ENCODE peak calls at places on chromosomes 3 and 15, in four cellular contexts. Q is HuH-7.5, J is AG08396, D is HT1080. M is an unnamed sample.
A peak's percentile ranks its signal among the peaks of the same experiment; 100 is the strongest.

GRCh38 chr3:132788299-132788698 is 66.1 kb upstream of the NPHP3 start:
- DNase-seq in D (peak; percentile 36), Q (no peak), J (peak; percentile 34), M (no peak)

GRCh38 chr15:67807141-67807540 is 18.2 kb upstream of the SKOR1 start:
- DNase-seq in Q (no peak), D (no peak), J (no peak), M (no peak)

GRCh38 chr3:73383470-73384049 is 241.2 kb downstream of the PDZRN3 start:
- DNase-seq in D (no peak), J (no peak), Q (no peak), M (no peak)

GRCh38 chr3:30681276-30682211 is 75.1 kb downstream of the TGFBR2 start:
- DNase-seq in D (peak; percentile 98), J (no peak), Q (no peak), M (peak; percentile 39)

GRCh38 chr15:101207867-101208288 is 44.0 kb downstream of the CHSY1 start:
- DNase-seq in D (peak; percentile 84), J (no peak), Q (no peak), M (no peak)

GRCh38 chr3:135020181-135020580 is 225.1 kb downstream of the EPHB1 start:
- DNase-seq in D (no peak), J (no peak), Q (no peak), M (no peak)

GRCh38 chr3:80770106-80771079 is 991.1 kb downstream of the GBE1 start:
- DNase-seq in Q (no peak), D (peak; percentile 65), J (no peak), M (no peak)

GRCh38 chr3:160141485-160142185 is 83.6 kb upstream of the C3orf80 start:
- DNase-seq in Q (no peak), D (no peak), J (no peak), M (no peak)

GRCh38 chr15:76108021-76108723 is 48.4 kb downstream of the TMEM266 start:
- DNase-seq in J (no peak), Q (no peak), D (no peak), M (peak; percentile 39)

GRCh38 chr3:47647550-47647949 is 68.9 kb upstream of the CSPG5 start:
- DNase-seq in D (no peak), J (no peak), Q (no peak), M (no peak)

GRCh38 chr3:144363856-144364255 is 392.2 kb downstream of the DIPK2A start:
- DNase-seq in J (no peak), D (peak; percentile 52), Q (no peak), M (no peak)

GRCh38 chr15:57972801-57973311 is 92.7 kb downstream of the ALDH1A2 start:
- DNase-seq in J (no peak), Q (no peak), D (no peak), M (no peak)

GRCh38 chr15:96064351-96064756 is 266.1 kb upstream of the NR2F2 start:
- DNase-seq in Q (peak; percentile 38), J (peak; percentile 16), D (peak; percentile 24), M (no peak)

GRCh38 chr3:123813876-123814275 is 70.3 kb downstream of the MYLK start:
- DNase-seq in D (peak; percentile 50), J (no peak), Q (no peak), M (no peak)

GRCh38 chr3:147373301-147373700 is 33.0 kb downstream of the ZIC4 start:
- DNase-seq in Q (no peak), J (no peak), D (no peak), M (no peak)

GRCh38 chr3:156865732-156866131 is 39.6 kb downstream of the LEKR1 start:
- DNase-seq in Q (no peak), J (no peak), D (peak; percentile 13), M (no peak)

GRCh38 chr3:23442598-23443383 is 239.7 kb downstream of the UBE2E2 start:
- DNase-seq in D (peak; percentile 54), J (peak; percentile 3), Q (no peak), M (no peak)

GRCh38 chr3:192915306-192915705 is 2.4 kb downstream of the MB21D2 start:
- DNase-seq in D (peak; percentile 50), J (peak; percentile 13), Q (no peak), M (peak; percentile 16)

GRCh38 chr3:42024578-42025387 is 62.9 kb upstream of the ULK4 start:
- DNase-seq in Q (no peak), D (no peak), J (no peak), M (peak; percentile 54)

GRCh38 chr15:89096664-89097063 is 8.4 kb downstream of the ABHD2 start:
- DNase-seq in J (peak; percentile 38), D (no peak), Q (no peak), M (no peak)